ENCODE peak calls at places on chromosomes 13 and 19, in nine cellular contexts. Q is type B pancreatic cell, H is uterus, W is D721Med, K is left lung, V is tibial nerve, Z is mucosa of descending colon, R is psoas muscle, U is GM10248. A is an unnamed sample.

GRCh38 chr19:18629166-18630088 is 7.4 kb upstream of the KLHL26 start:
- DNase-seq in Q (no peak), H (peak), W (no peak), K (no peak), V (peak), Z (no peak), R (peak), U (no peak), A (no peak)

GRCh38 chr19:55585658-55586339 is 5.2 kb upstream of the ZNF579 start:
- DNase-seq in Q (peak), H (peak), W (peak), K (peak), V (peak), Z (peak), R (peak), U (peak), A (peak)

GRCh38 chr19:50728084-50728737 is 5.0 kb downstream of the CLEC11A start:
- DNase-seq in Q (peak), H (peak), W (no peak), K (peak), V (peak), Z (peak), R (peak), U (peak), A (peak)

GRCh38 chr19:55075366-55075998 is at the start of gene EPS8L1:
- DNase-seq in Q (no peak), H (no peak), W (no peak), K (peak), V (no peak), Z (peak), R (no peak), U (no peak), A (no peak)

GRCh38 chr19:5480427-5480836 is 25.2 kb downstream of the ZNRF4 start:
- DNase-seq in Q (no peak), H (no peak), W (no peak), K (no peak), V (no peak), Z (peak), R (no peak), U (peak), A (no peak)

GRCh38 chr19:46748325-46749109 is 2.3 kb upstream of the STRN4 start:
- DNase-seq in Q (no peak), H (peak), W (no peak), K (peak), V (peak), Z (peak), R (peak), U (peak), A (no peak)

GRCh38 chr19:40419066-40419612 is 6.0 kb upstream of the PRX start:
- DNase-seq in Q (no peak), H (no peak), W (no peak), K (no peak), V (no peak), Z (no peak), R (no peak), U (no peak), A (no peak)

GRCh38 chr19:10736916-10737551 is 19.2 kb downstream of the DNM2 start:
- DNase-seq in Q (no peak), H (no peak), W (no peak), K (no peak), V (no peak), Z (no peak), R (no peak), U (no peak), A (no peak)

GRCh38 chr19:48943081-48943480 is 9.6 kb downstream of the DHDH start:
- DNase-seq in Q (no peak), H (no peak), W (no peak), K (no peak), V (no peak), Z (no peak), R (no peak), U (no peak), A (no peak)

GRCh38 chr13:70541451-70541850 is 433.2 kb upstream of the KLHL1 start:
- DNase-seq in Q (no peak), H (no peak), W (no peak), K (no peak), V (no peak), Z (no peak), R (no peak), U (no peak), A (no peak)

GRCh38 chr13:41905600-41906254 is 55.2 kb downstream of the VWA8 start:
- DNase-seq in Q (no peak), H (no peak), W (no peak), K (no peak), V (no peak), Z (no peak), R (no peak), U (peak), A (no peak)

GRCh38 chr13:114116734-114117133 is 15.7 kb downstream of the RASA3 start:
- DNase-seq in Q (no peak), H (peak), W (no peak), K (peak), V (no peak), Z (no peak), R (no peak), U (no peak), A (no peak)

GRCh38 chr19:2983351-2984195 is 6.2 kb downstream of the TLE6 start:
- DNase-seq in Q (peak), H (peak), W (no peak), K (no peak), V (peak), Z (no peak), R (peak), U (peak), A (no peak)

GRCh38 chr19:20067898-20068297 is 9.9 kb upstream of the ZNF90 start:
- DNase-seq in Q (no peak), H (no peak), W (no peak), K (no peak), V (no peak), Z (no peak), R (no peak), U (no peak), A (no peak)

GRCh38 chr19:55940306-55940705 is 7.3 kb upstream of the NLRP8 start:
- DNase-seq in Q (peak), H (no peak), W (no peak), K (no peak), V (no peak), Z (no peak), R (no peak), U (no peak), A (no peak)

GRCh38 chr13:20157387-20157786 is 3.5 kb downstream of the GJA3 start:
- DNase-seq in Q (no peak), H (no peak), W (no peak), K (no peak), V (no peak), Z (no peak), R (no peak), U (no peak), A (no peak)

GRCh38 chr19:3324405-3324856 is 42.0 kb upstream of the NFIC start:
- DNase-seq in Q (no peak), H (no peak), W (no peak), K (peak), V (peak), Z (peak), R (peak), U (peak), A (no peak)

GRCh38 chr13:73059460-73060250 is 850 bp downstream of the KLF5 start:
- DNase-seq in Q (no peak), H (peak), W (no peak), K (peak), V (no peak), Z (no peak), R (peak), U (peak), A (no peak)

GRCh38 chr13:30355405-30355741 is 48.0 kb upstream of the KATNAL1 start:
- DNase-seq in Q (no peak), H (no peak), W (no peak), K (peak), V (no peak), Z (no peak), R (no peak), U (peak), A (peak)

GRCh38 chr13:21043898-21044297 is 17.5 kb downstream of the LATS2 start:
- DNase-seq in Q (no peak), H (no peak), W (no peak), K (no peak), V (no peak), Z (no peak), R (no peak), U (no peak), A (no peak)

GRCh38 chr19:10214784-10215183 is 16.3 kb downstream of the S1PR2 start:
- DNase-seq in Q (no peak), H (no peak), W (no peak), K (no peak), V (no peak), Z (no peak), R (no peak), U (no peak), A (no peak)

GRCh38 chr19:12676384-12676792 is 5.3 kb downstream of the DHPS start:
- DNase-seq in Q (peak), H (peak), W (peak), K (peak), V (peak), Z (peak), R (peak), U (peak), A (peak)

GRCh38 chr13:110815471-110816204 is 99.2 kb downstream of the ANKRD10 start:
- DNase-seq in Q (no peak), H (no peak), W (no peak), K (no peak), V (no peak), Z (peak), R (no peak), U (no peak), A (no peak)

GRCh38 chr19:1811472-1811894 is 593 bp downstream of the ATP8B3 start:
- DNase-seq in Q (no peak), H (peak), W (no peak), K (peak), V (peak), Z (peak), R (peak), U (no peak), A (no peak)

GRCh38 chr13:46160474-46161066 is 21.4 kb downstream of the LCP1 start:
- DNase-seq in Q (no peak), H (no peak), W (peak), K (no peak), V (no peak), Z (no peak), R (no peak), U (peak), A (no peak)

GRCh38 chr13:34696296-34696695 is 245.8 kb upstream of the NBEA start:
- DNase-seq in Q (no peak), H (no peak), W (no peak), K (no peak), V (no peak), Z (no peak), R (no peak), U (no peak), A (no peak)

GRCh38 chr13:35791191-35791902 is 314.9 kb upstream of the MAB21L1 start:
- DNase-seq in Q (no peak), H (no peak), W (no peak), K (no peak), V (no peak), Z (no peak), R (no peak), U (no peak), A (no peak)

GRCh38 chr13:44174769-44175425 is 198.7 kb upstream of the SERP2 start:
- DNase-seq in Q (no peak), H (no peak), W (no peak), K (no peak), V (no peak), Z (no peak), R (no peak), U (no peak), A (no peak)

GRCh38 chr19:16118489-16119033 is 6.9 kb downstream of the RAB8A start:
- DNase-seq in Q (no peak), H (no peak), W (no peak), K (no peak), V (no peak), Z (peak), R (peak), U (peak), A (peak)

GRCh38 chr19:2685204-2685704 is 17.2 kb downstream of the GNG7 start:
- DNase-seq in Q (no peak), H (no peak), W (no peak), K (no peak), V (no peak), Z (no peak), R (no peak), U (no peak), A (no peak)

GRCh38 chr13:34207334-34207733 is 389.4 kb downstream of the RFC3 start:
- DNase-seq in Q (no peak), H (no peak), W (no peak), K (no peak), V (no peak), Z (no peak), R (no peak), U (no peak), A (no peak)

GRCh38 chr19:49544154-49544553 is 16.4 kb downstream of the RCN3 start:
- DNase-seq in Q (no peak), H (no peak), W (no peak), K (no peak), V (no peak), Z (no peak), R (no peak), U (no peak), A (no peak)

GRCh38 chr13:45107539-45107938 is 12.8 kb upstream of the GTF2F2 start:
- DNase-seq in Q (no peak), H (no peak), W (no peak), K (no peak), V (no peak), Z (no peak), R (no peak), U (no peak), A (no peak)

GRCh38 chr19:6238643-6239281 is 41.0 kb downstream of the MLLT1 start:
- DNase-seq in Q (no peak), H (peak), W (no peak), K (peak), V (no peak), Z (no peak), R (peak), U (no peak), A (no peak)

GRCh38 chr13:33723365-33723764 is 94.6 kb upstream of the RFC3 start:
- DNase-seq in Q (no peak), H (no peak), W (no peak), K (no peak), V (no peak), Z (no peak), R (no peak), U (no peak), A (no peak)

GRCh38 chr13:110248449-110249143 is 58.4 kb downstream of the COL4A1 start:
- DNase-seq in Q (no peak), H (no peak), W (no peak), K (no peak), V (no peak), Z (no peak), R (no peak), U (no peak), A (no peak)

GRCh38 chr13:113907637-113908617 is 44.1 kb upstream of the GAS6 start:
- DNase-seq in Q (peak), H (peak), W (no peak), K (no peak), V (no peak), Z (peak), R (no peak), U (no peak), A (no peak)

GRCh38 chr13:97141564-97142005 is 80.5 kb upstream of the MBNL2 start:
- DNase-seq in Q (no peak), H (peak), W (no peak), K (no peak), V (no peak), Z (peak), R (no peak), U (no peak), A (no peak)

GRCh38 chr13:33761744-33762143 is 56.2 kb upstream of the RFC3 start:
- DNase-seq in Q (no peak), H (no peak), W (no peak), K (no peak), V (no peak), Z (no peak), R (no peak), U (no peak), A (no peak)

DNA sequence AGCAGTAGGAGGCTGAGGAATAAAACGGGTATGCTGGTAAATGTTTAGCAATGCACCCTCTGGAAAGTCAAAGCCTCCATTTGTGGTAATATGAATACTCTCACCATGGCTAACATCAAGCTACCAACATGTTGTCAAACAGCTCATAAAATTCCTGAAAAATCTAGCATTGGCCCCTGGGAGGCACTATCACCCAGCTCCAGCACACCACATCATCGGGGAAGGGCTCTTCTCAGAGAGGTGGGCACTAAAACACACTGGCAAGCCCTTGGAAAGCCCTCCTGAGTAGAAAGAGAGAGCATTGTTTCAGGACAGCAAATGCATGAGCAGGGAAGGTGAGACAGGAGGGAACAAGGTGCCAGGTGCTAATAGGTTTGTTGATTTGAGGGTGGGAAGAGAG is 53.9 kb upstream of the FLT1 start:
- DNase-seq in Q (no peak), H (no peak), W (no peak), K (no peak), V (no peak), Z (no peak), R (no peak), U (no peak), A (no peak)
- TF ChIP-seq CTCF in Q (no peak), H (no peak), W (no peak), K (no peak), V (no peak), Z (no peak), R (no peak), U (no peak), A (no peak)

GRCh38 chr19:281156-281853 is 9.9 kb downstream of the PLPP2 start:
- DNase-seq in Q (peak), H (no peak), W (no peak), K (no peak), V (no peak), Z (no peak), R (peak), U (no peak), A (no peak)

GRCh38 chr19:282501-282900 is 8.7 kb downstream of the PLPP2 start:
- DNase-seq in Q (no peak), H (no peak), W (peak), K (no peak), V (no peak), Z (no peak), R (peak), U (no peak), A (no peak)

GRCh38 chr19:283395-283794 is 7.8 kb downstream of the PLPP2 start:
- DNase-seq in Q (no peak), H (no peak), W (peak), K (no peak), V (no peak), Z (no peak), R (peak), U (no peak), A (no peak)

GRCh38 chr19:280541-281007 is 10.6 kb downstream of the PLPP2 start:
- DNase-seq in Q (peak), H (no peak), W (no peak), K (no peak), V (no peak), Z (no peak), R (peak), U (no peak), A (no peak)

DNA sequence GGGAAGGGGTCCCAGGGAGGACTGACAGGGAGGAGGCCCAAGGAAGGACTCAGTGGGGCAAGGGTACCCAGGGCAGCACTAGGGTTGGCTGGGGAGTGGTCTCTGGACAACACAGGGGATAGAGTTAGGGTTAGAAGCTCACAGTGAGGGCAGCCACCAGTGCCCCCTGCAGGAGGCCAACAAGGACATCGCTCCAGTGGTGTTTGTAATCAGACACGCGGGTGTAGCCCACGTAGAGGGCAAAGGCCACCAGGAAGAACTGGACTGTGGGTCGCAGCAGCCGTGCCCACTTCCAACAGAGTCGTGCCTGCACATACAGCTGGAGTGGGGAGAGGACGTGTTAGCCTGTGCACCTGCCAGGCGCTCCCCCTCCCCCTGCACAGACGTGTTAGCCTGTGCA is 9.2 kb downstream of the PLPP2 start:
- DNase-seq in Q (peak), H (no peak), W (peak), K (no peak), V (no peak), Z (no peak), R (peak), U (peak), A (no peak)
- TF ChIP-seq CTCF in Q (peak), H (no peak), W (no peak), K (no peak), V (no peak), Z (no peak), R (no peak), U (no peak), A (peak)

GRCh38 chr19:51783373-51783772 is 11.6 kb upstream of the FPR3 start:
- DNase-seq in Q (no peak), H (no peak), W (no peak), K (no peak), V (no peak), Z (no peak), R (no peak), U (no peak), A (no peak)
- TF ChIP-seq CTCF in Q (peak), H (no peak), W (peak), K (no peak), V (no peak), Z (no peak), R (no peak), U (no peak), A (no peak)

GRCh38 chr13:101152184-101152583 is 264.1 kb downstream of the NALCN start:
- DNase-seq in Q (no peak), H (no peak), W (no peak), K (no peak), V (no peak), Z (no peak), R (no peak), U (no peak), A (no peak)

GRCh38 chr13:101157261-101157660 is 259.0 kb downstream of the NALCN start:
- DNase-seq in Q (no peak), H (no peak), W (no peak), K (no peak), V (no peak), Z (no peak), R (no peak), U (no peak), A (no peak)

GRCh38 chr13:101150998-101151397 is 265.3 kb downstream of the NALCN start:
- DNase-seq in Q (no peak), H (no peak), W (no peak), K (no peak), V (no peak), Z (no peak), R (no peak), U (no peak), A (no peak)

DNA sequence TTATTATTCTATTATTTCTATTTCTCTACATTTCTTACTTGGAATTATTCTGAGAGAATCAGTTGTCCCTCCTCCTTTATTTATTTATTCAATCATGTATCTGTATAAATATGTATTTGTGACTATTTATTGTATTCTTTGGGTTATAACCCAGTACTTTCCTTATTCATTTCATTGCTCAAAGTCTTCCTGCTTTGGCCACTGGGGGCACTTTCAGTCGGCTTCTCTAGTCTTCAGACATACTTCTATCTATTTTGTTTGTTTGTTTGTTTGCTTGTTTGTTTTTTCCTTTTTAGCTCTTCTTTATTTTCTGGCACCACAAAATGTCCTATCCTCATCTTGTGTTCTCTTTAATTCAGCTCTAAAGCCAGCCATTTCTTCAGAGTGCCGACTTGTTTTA is 260.4 kb downstream of the NALCN start:
- DNase-seq in Q (no peak), H (no peak), W (no peak), K (no peak), V (no peak), Z (no peak), R (no peak), U (no peak), A (no peak)
- TF ChIP-seq CTCF in Q (peak), H (no peak), W (no peak), K (no peak), V (no peak), Z (no peak), R (no peak), U (peak), A (peak)

DNA sequence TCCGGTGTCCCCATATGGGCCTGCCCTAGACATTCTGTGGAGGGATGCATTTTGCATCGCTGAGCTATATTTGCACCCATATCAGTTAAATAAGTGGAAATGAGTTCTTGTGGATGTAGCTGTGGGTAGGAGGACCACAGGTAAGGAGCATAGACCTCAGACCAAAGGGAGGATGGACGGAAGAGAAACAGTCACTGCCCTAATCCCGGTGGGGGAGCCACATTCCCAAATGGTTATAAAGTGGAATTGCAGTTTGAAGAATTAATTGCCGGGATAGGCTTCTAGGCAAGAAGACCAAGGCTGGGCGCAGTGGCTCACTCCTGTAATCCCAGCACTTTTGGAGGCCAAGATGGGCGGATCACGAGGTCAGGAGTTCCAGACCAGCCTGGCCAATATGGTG is 1.8 kb downstream of the SDHAF1 start:
- DNase-seq in Q (no peak), H (no peak), W (no peak), K (no peak), V (no peak), Z (no peak), R (no peak), U (no peak), A (no peak)
- TF ChIP-seq CTCF in Q (no peak), H (no peak), W (no peak), K (no peak), V (no peak), Z (no peak), R (no peak), U (no peak), A (no peak)

GRCh38 chr13:106036870-106037269 is 498.6 kb downstream of the EFNB2 start:
- DNase-seq in Q (no peak), H (no peak), W (no peak), K (no peak), V (no peak), Z (peak), R (no peak), U (no peak), A (no peak)
- TF ChIP-seq CTCF in Q (no peak), H (no peak), W (peak), K (no peak), V (no peak), Z (no peak), R (no peak), U (no peak), A (no peak)

GRCh38 chr13:77820431-77821149 is 98.0 kb downstream of the EDNRB start:
- DNase-seq in Q (no peak), H (no peak), W (no peak), K (no peak), V (no peak), Z (no peak), R (no peak), U (no peak), A (no peak)
- TF ChIP-seq CTCF in Q (peak), H (no peak), W (peak), K (no peak), V (no peak), Z (no peak), R (no peak), U (no peak), A (peak)